ENCODE peak calls at places on chromosomes 6 and 20, in four cellular contexts. J is lower leg skin, L is vagina, G is GM12892. X is an unnamed sample.

GRCh38 chr20:2734899-2735298 is 42.3 kb downstream of the EBF4 start:
- DNase-seq in G (no peak), L (no peak), J (no peak), X (no peak)

GRCh38 chr20:46348972-46349741 is 40.9 kb upstream of the CDH22 start:
- DNase-seq in G (peak), J (no peak), L (no peak), X (peak)

GRCh38 chr6:136846046-136846445 is 23.7 kb downstream of the PEX7 start:
- DNase-seq in L (no peak), G (peak), J (no peak), X (no peak)

GRCh38 chr6:38068854-38069253 is 249.3 kb downstream of the ZFAND3 start:
- DNase-seq in L (no peak), G (no peak), J (no peak), X (no peak)

GRCh38 chr20:1086273-1087213 is 31.9 kb upstream of the PSMF1 start:
- DNase-seq in G (no peak), L (no peak), J (no peak), X (no peak)

GRCh38 chr6:2919401-2919800 is 16.3 kb upstream of the SERPINB9 start:
- DNase-seq in G (no peak), L (no peak), J (no peak), X (no peak)

GRCh38 chr6:70413829-70414494 is 654 bp downstream of the FAM135A start:
- DNase-seq in L (no peak), G (no peak), J (no peak), X (no peak)

GRCh38 chr6:113796040-113796439 is 61.1 kb upstream of the MARCKS start:
- DNase-seq in G (no peak), L (no peak), J (no peak), X (no peak)

GRCh38 chr6:12233693-12234551 is 56.2 kb upstream of the EDN1 start:
- DNase-seq in G (no peak), J (peak), L (no peak), X (no peak)

GRCh38 chr6:32643904-32644303 is 6.7 kb downstream of the HLA-DQA1 start:
- DNase-seq in L (no peak), J (no peak), G (no peak), X (no peak)
- TF ChIP-seq POLR2A in L (no peak), J (no peak), G (peak), X (no peak)

GRCh38 chr20:9068896-9069663 is at the start of gene PLCB4:
- DNase-seq in J (no peak), L (no peak), G (no peak), X (no peak)
- TF ChIP-seq POLR2A in J (no peak), L (no peak), G (no peak), X (no peak)

DNA sequence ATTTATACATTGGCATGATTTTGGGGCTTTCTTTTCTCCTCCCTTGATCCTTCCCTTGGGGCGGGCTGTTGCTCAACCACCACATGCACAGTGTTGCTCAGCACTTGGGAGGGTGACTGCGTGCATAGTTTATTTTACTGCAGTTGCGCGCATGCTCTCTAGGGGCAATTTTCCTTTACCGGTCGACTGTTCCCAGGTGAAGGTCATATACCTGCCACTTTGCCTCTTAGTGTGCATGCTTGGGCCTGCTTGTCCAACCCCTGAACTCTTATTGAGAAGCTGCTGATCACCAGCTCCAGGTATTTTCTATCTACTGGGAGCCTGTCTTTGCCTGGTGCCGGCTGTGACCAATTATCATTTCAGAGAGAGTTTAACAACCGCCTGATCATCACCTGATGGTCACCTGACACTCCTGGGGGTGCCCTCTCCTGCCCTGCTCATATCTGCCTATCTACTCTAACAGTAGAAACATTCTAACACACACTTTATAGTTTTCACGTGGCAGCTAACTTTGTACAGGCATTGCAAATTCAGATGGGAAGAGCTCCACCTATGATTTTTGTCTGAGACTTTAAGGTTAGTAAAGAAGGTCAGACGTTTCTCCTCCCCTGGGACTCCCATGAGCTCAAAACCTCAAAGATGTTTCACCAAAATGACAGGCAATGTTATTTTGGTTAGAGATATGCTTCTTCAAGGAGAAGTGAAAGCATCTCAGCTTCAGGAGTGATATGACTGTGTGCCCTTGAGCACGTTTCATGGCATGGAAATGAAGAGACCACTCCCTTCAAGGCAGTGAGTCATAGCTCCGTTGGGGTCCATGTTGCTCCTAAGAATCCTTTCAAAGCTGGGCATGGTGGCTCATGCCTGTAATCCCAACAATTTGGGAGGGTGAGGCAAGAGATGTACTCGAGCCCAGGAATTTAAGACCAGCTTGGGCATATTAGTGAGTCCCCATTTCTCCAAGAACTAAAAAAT is 227.5 kb upstream of the MYLIP start:
- DNase-seq in L (no peak), G (peak), J (peak), X (peak)
- TF ChIP-seq POLR2A in L (no peak), G (no peak), J (no peak), X (no peak)

GRCh38 chr6:17985934-17986655 is 1.3 kb downstream of the KIF13A start:
- DNase-seq in G (no peak), J (no peak), L (no peak), X (no peak)

GRCh38 chr6:17987576-17988421 is at the start of gene KIF13A:
- DNase-seq in L (peak), J (peak), G (peak), X (peak)

GRCh38 chr6:17984822-17985660 is 2.4 kb downstream of the KIF13A start:
- DNase-seq in L (no peak), J (no peak), G (no peak), X (no peak)

GRCh38 chr6:17988422-17988944 is 1.0 kb upstream of the KIF13A start:
- DNase-seq in L (peak), G (no peak), J (no peak), X (no peak)

DNA sequence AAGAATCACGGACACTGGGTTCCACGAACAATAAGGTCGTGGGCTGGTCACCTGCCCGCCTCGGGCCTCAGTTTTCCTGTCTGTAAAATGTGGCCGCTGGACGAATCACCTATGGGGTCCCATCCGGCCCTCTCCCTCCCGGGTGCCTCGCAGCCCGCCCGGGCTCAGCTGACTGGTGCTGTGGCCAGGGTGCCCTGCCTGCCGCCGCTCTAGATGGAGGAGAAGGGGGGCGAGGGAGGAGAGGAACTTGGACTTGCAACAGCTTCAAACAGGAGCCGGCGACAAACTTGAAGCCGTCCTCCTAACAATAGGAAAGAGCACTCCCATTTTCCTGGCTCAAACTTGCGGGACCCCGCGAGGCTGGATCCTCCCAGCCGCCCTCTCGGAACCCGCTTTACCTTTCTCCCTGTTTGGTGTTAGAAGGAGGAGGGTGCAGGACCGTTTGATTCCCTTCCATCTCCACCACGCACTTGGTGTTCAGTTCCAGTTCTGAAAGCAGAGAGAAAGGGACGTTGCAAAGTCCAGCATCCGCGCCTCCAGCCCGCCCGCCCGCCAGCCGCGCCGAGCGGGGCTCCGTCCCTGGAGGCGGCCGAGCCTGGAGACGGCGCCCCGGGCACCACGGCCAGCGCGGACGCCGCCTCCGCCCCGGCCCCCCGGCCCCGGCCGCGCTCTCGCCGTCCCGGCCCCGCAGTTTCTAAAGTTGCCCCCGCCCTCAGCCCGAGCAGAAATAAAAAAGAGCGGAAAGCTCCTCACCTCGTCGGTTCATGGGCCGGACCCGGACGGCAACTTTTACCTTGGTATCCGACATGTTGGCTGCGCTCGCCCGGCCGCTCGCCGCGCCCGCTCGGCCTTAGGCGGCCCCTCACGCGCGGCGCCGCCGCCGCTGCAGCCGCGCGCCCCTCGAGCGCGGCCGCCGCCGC is 519 bp downstream of the KIF13A start:
- DNase-seq in G (peak), J (peak), L (peak), X (peak)
- TF ChIP-seq POLR2A in G (no peak), J (no peak), L (no peak), X (peak)